ENCODE peak calls at places on chromosomes 12 and 14, in seven cellular contexts. J, C, E, I, X, Y and U are unnamed samples. For H3K4me1, the result is how much of the 10 kb centered on the place peaks cover.

GRCh38 chr12:101050631-101051030 is 159.4 kb downstream of the SLC5A8 start:
- DNase-seq in C (no peak), J (peak), E (no peak), I (no peak), X (no peak), Y (no peak), U (no peak)

GRCh38 chr12:42450248-42450647 is 124.3 kb downstream of the PPHLN1 start:
- DNase-seq in Y (no peak), J (peak), X (peak), I (no peak), E (no peak), C (peak), U (no peak)

GRCh38 chr14:77086017-77086727 is 11.9 kb upstream of the CIPC start:
- DNase-seq in X (peak), I (no peak), J (peak), C (peak), Y (no peak), E (no peak), U (peak)

GRCh38 chr14:104876251-104876699 is 11.2 kb downstream of the CEP170B start:
- DNase-seq in X (peak), Y (no peak), C (peak), I (peak), J (peak), E (no peak), U (no peak)

GRCh38 chr14:21219561-21220111 is 49.6 kb downstream of the HNRNPC start:
- DNase-seq in J (no peak), C (no peak), I (no peak), X (no peak), Y (no peak), E (no peak), U (no peak)

GRCh38 chr12:14828896-14829295 is 14.4 kb downstream of the ART4 start:
- DNase-seq in E (no peak), J (peak), Y (no peak), C (no peak), I (no peak), X (no peak), U (no peak)

GRCh38 chr14:99176156-99176945 is 95.6 kb downstream of the BCL11B start:
- DNase-seq in Y (no peak), C (no peak), I (peak), E (no peak), J (no peak), X (no peak), U (no peak)

GRCh38 chr12:13273850-13274249 is 77.3 kb downstream of the EMP1 start:
- DNase-seq in J (no peak), I (no peak), X (no peak), C (no peak), Y (no peak), E (no peak), U (no peak)

GRCh38 chr12:7324176-7324575 is 20.3 kb downstream of the ACSM4 start:
- DNase-seq in X (no peak), C (no peak), E (no peak), Y (no peak), I (no peak), J (no peak), U (no peak)

GRCh38 chr12:51171884-51172514 is 936 bp downstream of the TFCP2 start:
- DNase-seq in J (peak), Y (no peak), I (no peak), X (peak), C (peak), E (peak), U (peak)

GRCh38 chr14:36069535-36069900 is 107.0 kb downstream of the PTCSC3 start:
- DNase-seq in C (peak), I (peak), Y (no peak), E (peak), X (peak), J (peak), U (no peak)

GRCh38 chr12:85157023-85157626 is 121.0 kb downstream of the LRRIQ1 start:
- DNase-seq in Y (no peak), J (no peak), E (no peak), I (no peak), X (no peak), C (no peak), U (no peak)

GRCh38 chr14:84987042-84987441 is 542.9 kb upstream of the FLRT2 start:
- DNase-seq in J (no peak), X (no peak), I (no peak), C (no peak), Y (no peak), E (peak), U (no peak)

GRCh38 chr12:100142851-100143559 is at the start of gene BLTP3B:
- DNase-seq in X (peak), J (peak), C (peak), E (peak), I (peak), Y (peak), U (peak)

GRCh38 chr12:94735985-94736384 is 85.6 kb upstream of the TMCC3 start:
- DNase-seq in I (no peak), J (no peak), X (no peak), C (no peak), Y (no peak), E (no peak), U (no peak)

GRCh38 chr14:59187802-59188460 is 536 bp upstream of the DAAM1 start:
- DNase-seq in C (no peak), J (no peak), X (peak), Y (peak), I (peak), E (peak), U (peak)

GRCh38 chr12:102954143-102954542 is 3.3 kb upstream of the ASCL1 start:
- DNase-seq in I (no peak), Y (no peak), J (no peak), X (no peak), C (no peak), E (no peak), U (no peak)

GRCh38 chr12:102427542-102427923 is 52.8 kb downstream of the IGF1 start:
- DNase-seq in C (no peak), J (no peak), I (peak), Y (peak), X (no peak), E (no peak), U (no peak)

GRCh38 chr14:99441157-99441870 is 39.3 kb downstream of the SETD3 start:
- DNase-seq in I (no peak), J (no peak), Y (no peak), E (no peak), X (peak), C (no peak), U (no peak)

GRCh38 chr12:13561923-13562322 is 365.4 kb downstream of the EMP1 start:
- DNase-seq in C (no peak), I (no peak), X (no peak), Y (no peak), E (no peak), J (no peak), U (no peak)

GRCh38 chr12:54667945-54668344 is 19.8 kb upstream of the DCD start:
- DNase-seq in J (no peak), E (no peak), I (no peak), C (no peak), X (no peak), Y (no peak), U (no peak)

GRCh38 chr12:14664434-14665023 is 31.9 kb downstream of the GUCY2C start:
- DNase-seq in E (peak), I (no peak), J (peak), Y (no peak), X (peak), C (peak), U (no peak)

GRCh38 chr14:76309572-76310551 is 66.1 kb upstream of the ESRRB start:
- DNase-seq in I (no peak), J (no peak), C (no peak), X (no peak), E (no peak), Y (peak), U (no peak)

GRCh38 chr14:79575032-79575431 is 636.3 kb downstream of the DIO2 start:
- DNase-seq in Y (no peak), X (no peak), E (no peak), C (no peak), I (no peak), J (no peak), U (no peak)

GRCh38 chr14:72810201-72810600 is 83.7 kb downstream of the DPF3 start:
- DNase-seq in E (no peak), J (no peak), Y (no peak), C (no peak), I (no peak), X (no peak), U (no peak)

GRCh38 chr12:46209914-46210834 is 58.7 kb downstream of the SLC38A1 start:
- DNase-seq in C (peak), Y (no peak), J (no peak), X (peak), I (peak), E (peak), U (peak)

GRCh38 chr12:60106207-60106606 is 510.4 kb downstream of the SLC16A7 start:
- DNase-seq in X (peak), E (no peak), C (no peak), Y (no peak), J (peak), I (no peak), U (no peak)

GRCh38 chr12:113333877-113334785 is 778 bp downstream of the SLC8B1 start:
- DNase-seq in Y (no peak), E (peak), J (no peak), I (peak), C (peak), X (peak), U (peak)

GRCh38 chr12:100593490-100593889 is 20.0 kb downstream of the GAS2L3 start:
- DNase-seq in J (no peak), Y (no peak), E (no peak), X (no peak), C (peak), I (no peak), U (no peak)

GRCh38 chr12:74412607-74413230 is 124.9 kb upstream of the ATXN7L3B start:
- DNase-seq in J (peak), I (no peak), C (no peak), X (peak), E (no peak), Y (no peak), U (no peak)

GRCh38 chr12:56028511-56029165 is 7.8 kb downstream of the IKZF4 start:
- DNase-seq in X (no peak), C (peak), E (no peak), Y (no peak), I (no peak), J (no peak), U (no peak)

GRCh38 chr12:43285248-43285647 is 266.8 kb downstream of the ADAMTS20 start:
- DNase-seq in E (no peak), X (peak), I (no peak), J (peak), C (peak), Y (no peak), U (peak)

GRCh38 chr12:52438305-52439301 is 4.4 kb upstream of the KRT75 start:
- DNase-seq in X (no peak), I (no peak), J (no peak), E (no peak), C (peak), Y (no peak), U (peak)

GRCh38 chr12:112357214-112357613 is 25.0 kb downstream of the HECTD4 start:
- DNase-seq in E (no peak), X (no peak), C (no peak), Y (no peak), J (no peak), I (no peak), U (no peak)

GRCh38 chr12:45933504-45933903 is 56.9 kb downstream of the SCAF11 start:
- DNase-seq in E (no peak), J (no peak), X (no peak), Y (no peak), C (no peak), I (no peak), U (no peak)

DNA sequence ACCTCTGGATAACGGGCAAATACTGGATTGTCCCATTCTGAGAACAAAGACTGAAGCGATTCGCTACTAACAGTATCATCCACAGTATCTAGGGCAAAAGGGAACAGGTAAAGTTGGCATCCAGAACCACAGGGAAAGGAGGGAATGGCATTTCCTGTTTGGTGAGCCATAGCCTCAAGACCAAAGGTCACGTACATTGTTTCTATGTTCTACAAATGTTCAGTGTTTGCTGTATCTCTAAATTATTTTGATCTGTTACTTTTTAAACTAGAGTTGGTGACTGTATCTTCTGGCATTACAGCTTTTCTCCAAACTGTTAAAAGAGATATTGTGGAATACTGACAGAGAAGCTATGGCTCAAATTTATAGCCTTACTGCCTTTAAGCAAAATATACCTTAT is 9.7 kb downstream of the MLH3 start:
- DNase-seq in I (no peak), J (no peak), C (peak), Y (no peak), X (peak), E (peak), U (peak)
- H3K27ac ChIP-seq in I (no peak), J (peak), C (no peak), Y (no peak), X (no peak), E (peak), U (no peak)

DNA sequence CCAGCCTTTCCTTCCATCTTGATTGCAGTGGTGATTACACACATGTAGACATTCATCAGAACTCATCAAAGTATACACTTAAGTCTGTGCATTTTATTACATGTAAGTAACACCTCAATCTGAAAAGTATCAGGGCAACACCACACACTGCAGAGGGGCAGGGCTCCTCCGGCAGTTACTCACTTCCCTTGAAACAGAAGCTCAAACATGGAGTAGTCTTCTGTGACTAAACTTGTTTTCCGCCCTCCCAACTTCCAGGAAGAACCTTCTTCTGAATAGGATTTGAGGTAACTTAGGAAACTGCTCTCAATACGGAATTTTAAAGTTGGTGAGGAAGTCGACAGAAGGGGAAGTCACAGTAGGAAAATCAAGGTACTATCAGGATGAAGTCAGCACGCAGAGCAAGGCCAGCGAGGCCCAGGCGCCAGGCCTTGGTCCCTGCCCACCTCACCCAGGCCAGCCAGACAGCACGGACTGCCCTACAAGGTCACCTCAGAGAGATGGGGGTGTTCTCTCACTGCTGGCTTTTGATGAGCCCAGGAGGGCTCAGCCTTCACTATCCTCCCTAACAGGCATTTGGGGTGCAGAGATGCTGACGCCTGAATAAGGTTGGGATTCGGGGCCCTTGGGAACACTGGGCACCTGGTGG is 5.9 kb downstream of the ANKRD9 start:
- DNase-seq in C (no peak), X (peak), E (no peak), Y (no peak), J (no peak), I (no peak), U (no peak)
- H3K4me1 ChIP-seq in C (under half), X (under half), E (under half), Y (under half), J (under half), I (under half), U (under half)

GRCh38 chr14:89927466-89927865 is 27.1 kb downstream of the EFCAB11 start:
- DNase-seq in X (no peak), I (no peak), J (no peak), C (no peak), Y (no peak), E (no peak), U (no peak)
- H3K27ac ChIP-seq in X (no peak), I (no peak), J (no peak), C (no peak), Y (no peak), E (no peak), U (no peak)

GRCh38 chr14:22515961-22516360 is 73.1 kb downstream of the DAD1 start:
- DNase-seq in Y (no peak), X (no peak), E (no peak), I (no peak), C (no peak), J (no peak), U (no peak)
- H3K4me1 ChIP-seq in Y (under half), X (under half), E (under half), I (under half), C (under half), J (under half), U (under half)

DNA sequence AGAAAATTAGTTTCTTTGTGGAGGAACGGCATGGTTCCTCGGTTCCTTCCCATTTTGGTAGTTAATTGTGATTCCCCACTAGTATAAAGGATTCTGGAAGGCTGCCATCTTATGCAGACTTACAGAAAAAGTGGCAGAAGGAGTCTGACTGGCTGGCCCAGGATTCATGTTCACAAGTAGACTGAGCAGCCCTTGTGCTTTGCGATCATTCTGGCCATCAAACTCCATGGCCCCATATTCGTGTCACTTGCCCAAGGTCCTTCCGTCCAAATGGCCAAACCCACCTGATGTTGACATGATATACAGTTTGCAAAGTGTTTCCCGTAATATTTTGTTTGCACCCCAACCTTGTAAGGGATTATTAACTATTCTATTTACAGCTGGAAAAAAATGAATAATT is 297.2 kb upstream of the AMIGO2 start:
- DNase-seq in J (peak), X (peak), C (no peak), I (no peak), Y (no peak), E (no peak), U (no peak)
- H3K27ac ChIP-seq in J (peak), X (peak), C (no peak), I (no peak), Y (peak), E (no peak), U (peak)